ENCODE peak calls at places on chromosomes 2 and 18, in six cellular contexts. Q is AG09309, R is BE2C, C is fibroblast of mammary gland, G is nephron progenitor cell, U is fibroblast of pulmonary artery. E is an unnamed sample.

GRCh38 chr2:172709566-172710291 is 25.9 kb upstream of the RAPGEF4 start:
- DNase-seq in Q (no peak), R (no peak), C (no peak), G (no peak), U (no peak), E (no peak)

GRCh38 chr2:180038997-180039396 is 31.9 kb upstream of the CWC22 start:
- DNase-seq in Q (no peak), R (no peak), C (no peak), G (no peak), U (no peak), E (no peak)

GRCh38 chr2:10273215-10274175 is 29.2 kb upstream of the HPCAL1 start:
- DNase-seq in Q (no peak), R (peak; percentile 3), C (no peak), G (no peak), U (no peak), E (no peak)

GRCh38 chr2:42962521-42962953 is 170.2 kb upstream of the HAAO start:
- DNase-seq in Q (no peak), R (no peak), C (peak; percentile 52), G (no peak), U (peak; percentile 46), E (peak; percentile 61)

GRCh38 chr2:142112648-142113278 is 18.1 kb downstream of the LRP1B start:
- DNase-seq in Q (peak; percentile 24), R (no peak), C (peak; percentile 70), G (no peak), U (peak; percentile 94), E (no peak)

GRCh38 chr2:60843006-60843405 is 38.4 kb upstream of the REL start:
- DNase-seq in Q (no peak), R (no peak), C (no peak), G (no peak), U (no peak), E (no peak)

GRCh38 chr2:150924862-150925261 is 336.8 kb downstream of the RBM43 start:
- DNase-seq in Q (no peak), R (no peak), C (no peak), G (no peak), U (no peak), E (no peak)

GRCh38 chr18:73752546-73752945 is 395.1 kb downstream of the FBXO15 start:
- DNase-seq in Q (peak; percentile 40), R (no peak), C (peak; percentile 83), G (no peak), U (peak; percentile 73), E (no peak)

GRCh38 chr2:215436705-215437570 is 1.1 kb upstream of the FN1 start:
- DNase-seq in Q (no peak), R (no peak), C (peak; percentile 55), G (peak; percentile 42), U (peak; percentile 69), E (peak; percentile 53)

GRCh38 chr2:66506265-66506664 is 71.3 kb downstream of the MEIS1 start:
- DNase-seq in Q (no peak), R (no peak), C (no peak), G (no peak), U (no peak), E (no peak)

GRCh38 chr18:6605115-6605869 is 124.2 kb upstream of the ARHGAP28 start:
- DNase-seq in Q (no peak), R (no peak), C (peak; percentile 43), G (no peak), U (no peak), E (no peak)

GRCh38 chr2:7646024-7646423 is 728.8 kb downstream of the RNF144A start:
- DNase-seq in Q (no peak), R (peak; percentile 6), C (no peak), G (no peak), U (no peak), E (no peak)

GRCh38 chr2:234996467-234997270 is 44.9 kb downstream of the SH3BP4 start:
- DNase-seq in Q (peak; percentile 25), R (no peak), C (no peak), G (peak; percentile 57), U (peak; percentile 67), E (no peak)

GRCh38 chr2:79099140-79099686 is 11.4 kb upstream of the REG1B start:
- DNase-seq in Q (no peak), R (no peak), C (no peak), G (no peak), U (no peak), E (no peak)

GRCh38 chr2:181319291-181319690 is 137.9 kb upstream of the ITGA4 start:
- DNase-seq in Q (no peak), R (no peak), C (peak; percentile 29), G (no peak), U (no peak), E (no peak)

GRCh38 chr2:15782009-15782751 is 158.2 kb upstream of the MYCN start:
- DNase-seq in Q (no peak), R (no peak), C (peak; percentile 9), G (peak; percentile 31), U (peak; percentile 10), E (no peak)

GRCh38 chr2:15561574-15562344 is 625 bp upstream of the NBAS start:
- DNase-seq in Q (no peak), R (peak; percentile 15), C (peak; percentile 43), G (peak; percentile 40), U (peak; percentile 71), E (no peak)

GRCh38 chr2:180040146-180040925 is 33.2 kb upstream of the CWC22 start:
- DNase-seq in Q (peak; percentile 96), R (no peak), C (peak; percentile 99), G (no peak), U (peak; percentile 98), E (no peak)

GRCh38 chr2:26768759-26769500 is 4.8 kb downstream of the SLC35F6 start:
- DNase-seq in Q (no peak), R (no peak), C (peak; percentile 83), G (no peak), U (peak; percentile 58), E (no peak)

GRCh38 chr18:62979172-62979571 is 263.8 kb downstream of the PHLPP1 start:
- DNase-seq in Q (peak; percentile 77), R (peak; percentile 21), C (peak; percentile 90), G (no peak), U (peak; percentile 63), E (no peak)

GRCh38 chr18:39675916-39676315 is 2110.3 kb upstream of the CELF4 start:
- DNase-seq in Q (no peak), R (no peak), C (peak; percentile 27), G (no peak), U (peak; percentile 47), E (no peak)

GRCh38 chr2:239589855-239590254 is 189.0 kb upstream of the HDAC4 start:
- DNase-seq in Q (no peak), R (no peak), C (no peak), G (no peak), U (no peak), E (no peak)

GRCh38 chr2:235500761-235501662 is 7.2 kb downstream of the AGAP1 start:
- DNase-seq in Q (no peak), R (no peak), C (peak; percentile 54), G (no peak), U (peak; percentile 63), E (no peak)

GRCh38 chr18:79796531-79797390 is 977 bp upstream of the KCNG2 start:
- DNase-seq in Q (no peak), R (no peak), C (peak; percentile 31), G (no peak), U (peak; percentile 65), E (peak; percentile 30)

GRCh38 chr2:13193900-13194299 is 477.2 kb downstream of the TRIB2 start:
- DNase-seq in Q (no peak), R (peak; percentile 33), C (peak; percentile 39), G (no peak), U (peak; percentile 39), E (peak; percentile 17)

GRCh38 chr18:14976736-14977430 is 228.9 kb downstream of the ANKRD30B start:
- DNase-seq in Q (no peak), R (no peak), C (peak; percentile 1), G (no peak), U (no peak), E (no peak)

GRCh38 chr18:10078053-10078452 is 164.2 kb downstream of the VAPA start:
- DNase-seq in Q (no peak), R (no peak), C (no peak), G (no peak), U (no peak), E (no peak)

GRCh38 chr18:10074122-10074521 is 160.3 kb downstream of the VAPA start:
- DNase-seq in Q (no peak), R (no peak), C (no peak), G (no peak), U (no peak), E (no peak)

GRCh38 chr18:10080372-10080771 is 166.6 kb downstream of the VAPA start:
- DNase-seq in Q (no peak), R (no peak), C (no peak), G (no peak), U (no peak), E (no peak)

GRCh38 chr18:10072659-10073309 is 159.0 kb downstream of the VAPA start:
- DNase-seq in Q (peak; percentile 76), R (no peak), C (peak; percentile 84), G (no peak), U (peak; percentile 22), E (no peak)

GRCh38 chr18:10076502-10077030 is 162.8 kb downstream of the VAPA start:
- DNase-seq in Q (no peak), R (no peak), C (no peak), G (no peak), U (no peak), E (no peak)
- TF ChIP-seq CTCF in Q (no peak), R (no peak), C (no peak), G (no peak), U (no peak), E (no peak)

DNA sequence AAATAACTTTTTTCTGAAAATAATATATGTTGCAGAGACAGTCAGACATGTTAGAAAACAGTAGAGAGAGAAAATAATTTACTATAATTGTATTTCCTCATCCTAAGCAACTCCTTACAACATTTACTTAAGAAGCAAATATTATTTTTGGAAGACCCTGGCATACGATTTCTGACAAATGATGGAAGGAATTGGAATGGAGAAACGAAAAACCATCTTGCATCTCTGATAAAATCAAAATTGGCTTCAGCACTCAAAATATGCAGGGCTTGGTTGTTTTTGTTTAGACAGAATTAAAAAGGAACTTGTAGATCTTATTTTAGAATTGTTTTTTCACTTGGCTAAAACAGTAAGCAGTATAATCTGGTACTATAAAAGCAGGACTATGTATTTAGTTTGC is 88.2 kb downstream of the NRXN1 start:
- DNase-seq in Q (no peak), R (no peak), C (no peak), G (no peak), U (no peak), E (no peak)
- TF ChIP-seq CTCF in Q (no peak), R (no peak), C (no peak), G (no peak), U (no peak), E (no peak)

GRCh38 chr18:77749189-77749588 is 499.5 kb downstream of the GALR1 start:
- DNase-seq in Q (no peak), R (peak; percentile 22), C (peak; percentile 2), G (peak; percentile 68), U (no peak), E (no peak)
- TF ChIP-seq CTCF in Q (no peak), R (peak; percentile 65), C (peak; percentile 34), G (peak; percentile 90), U (no peak), E (peak; percentile 30)

DNA sequence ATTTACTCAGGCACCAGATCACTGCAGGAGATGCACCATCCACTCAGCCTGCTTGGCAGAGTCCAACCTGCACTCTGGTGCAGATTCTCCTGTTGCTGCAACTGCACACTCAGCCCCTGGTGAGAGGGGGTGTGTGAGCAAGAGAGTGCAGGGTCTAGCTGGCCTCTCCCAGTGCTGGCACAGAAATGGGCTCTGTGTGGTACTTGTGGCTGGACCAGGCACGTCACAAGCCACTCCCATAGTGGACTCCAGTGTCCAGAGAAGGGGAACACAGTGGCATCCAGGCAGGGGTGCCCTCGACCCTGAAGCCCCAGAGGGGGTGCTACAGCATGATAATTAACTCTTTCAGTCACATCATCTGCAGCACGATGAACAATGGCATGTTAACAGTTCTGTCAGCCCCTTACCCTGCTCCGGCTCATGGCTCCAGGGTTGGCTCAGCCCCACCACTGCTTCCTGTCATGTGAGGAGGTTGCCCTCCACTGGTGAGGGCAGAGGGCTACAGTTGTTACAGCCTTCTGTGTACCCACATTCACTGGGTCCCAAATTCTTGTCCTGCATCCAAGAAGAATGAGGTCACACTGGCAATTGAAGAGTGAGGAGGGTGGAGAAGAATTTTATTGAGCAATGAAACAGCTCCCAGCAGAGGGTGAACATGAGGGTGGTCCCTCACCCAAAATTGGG is 135.7 kb downstream of the EVA1A start:
- DNase-seq in Q (no peak), R (peak; percentile 3), C (peak; percentile 37), G (no peak), U (peak; percentile 4), E (no peak)
- TF ChIP-seq CTCF in Q (peak; percentile 44), R (no peak), C (peak; percentile 17), G (peak; percentile 7), U (no peak), E (no peak)

E was measured in GM13977.